ENCODE peak calls at places on chromosomes 13 and 19, in eight cellular contexts. Y, X, B, E, F, N, K and O are unnamed samples.

GRCh38 chr19:11335449-11336146 is 3.9 kb downstream of the RAB3D start:
- DNase-seq in Y (no peak), X (no peak), B (no peak), E (no peak), F (no peak), N (no peak), K (no peak), O (no peak)

GRCh38 chr13:111256458-111256857 is 64.0 kb upstream of the TEX29 start:
- DNase-seq in Y (no peak), X (no peak), B (no peak), E (no peak), F (no peak), N (no peak), K (no peak), O (no peak)

GRCh38 chr19:33062902-33063301 is 1.8 kb downstream of the RHPN2 start:
- DNase-seq in Y (no peak), X (no peak), B (peak), E (no peak), F (no peak), N (no peak), K (no peak), O (no peak)

GRCh38 chr13:77326905-77327604 is at the start of gene MYCBP2:
- DNase-seq in Y (peak), X (peak), B (peak), E (peak), F (peak), N (peak), K (peak), O (peak)

GRCh38 chr13:107339209-107339608 is 771.3 kb upstream of the ARGLU1 start:
- DNase-seq in Y (no peak), X (no peak), B (peak), E (no peak), F (peak), N (no peak), K (no peak), O (no peak)

GRCh38 chr13:25727250-25727649 is 324.6 kb downstream of the SHISA2 start:
- DNase-seq in Y (no peak), X (no peak), B (no peak), E (no peak), F (no peak), N (peak), K (no peak), O (no peak)

GRCh38 chr19:40379446-40380198 is 10.4 kb downstream of the HIPK4 start:
- DNase-seq in Y (no peak), X (no peak), B (peak), E (no peak), F (no peak), N (no peak), K (no peak), O (no peak)

GRCh38 chr13:77185721-77186120 is 141.2 kb downstream of the MYCBP2 start:
- DNase-seq in Y (no peak), X (peak), B (no peak), E (no peak), F (peak), N (no peak), K (no peak), O (no peak)

GRCh38 chr19:58317481-58318072 is 9.2 kb upstream of the ZSCAN22 start:
- DNase-seq in Y (peak), X (no peak), B (no peak), E (no peak), F (peak), N (peak), K (peak), O (peak)

GRCh38 chr13:20824762-20825161 is 51.0 kb upstream of the EEF1AKMT1 start:
- DNase-seq in Y (no peak), X (no peak), B (no peak), E (no peak), F (no peak), N (peak), K (no peak), O (no peak)

GRCh38 chr13:99009987-99010551 is 32.2 kb upstream of the DOCK9 start:
- DNase-seq in Y (no peak), X (peak), B (no peak), E (no peak), F (no peak), N (no peak), K (no peak), O (no peak)

GRCh38 chr13:51619614-51620013 is 35.4 kb downstream of the WDFY2 start:
- DNase-seq in Y (peak), X (peak), B (no peak), E (no peak), F (no peak), N (no peak), K (peak), O (no peak)

GRCh38 chr13:42466609-42467008 is 107.3 kb upstream of the TNFSF11 start:
- DNase-seq in Y (no peak), X (no peak), B (no peak), E (no peak), F (no peak), N (no peak), K (no peak), O (no peak)

DNA sequence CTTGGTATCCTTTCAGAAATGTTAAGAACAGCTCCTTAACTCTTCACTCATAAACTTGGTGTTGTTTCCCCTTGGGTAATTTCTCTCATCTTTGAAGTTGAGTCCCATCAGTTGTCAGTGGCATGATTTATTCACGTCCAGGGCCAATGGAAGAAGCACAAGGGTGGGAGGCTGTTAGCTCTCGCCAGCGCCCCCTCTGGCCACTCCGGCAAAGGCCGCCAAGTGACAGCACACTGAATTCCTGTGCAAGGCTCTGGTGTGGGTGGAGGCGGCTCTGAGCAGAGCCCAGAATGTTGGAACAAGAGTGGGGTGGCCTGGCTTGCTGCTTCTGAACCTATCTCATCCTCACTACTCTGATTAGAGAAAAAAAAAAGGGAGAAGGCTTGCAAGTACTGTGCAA is 13.1 kb upstream of the MEDAG start:
- DNase-seq in Y (no peak), X (no peak), B (no peak), E (no peak), F (no peak), N (peak), K (peak), O (peak)
- TF ChIP-seq CTCF in Y (peak), X (peak), B (peak), E (peak), F (no peak), N (peak), K (peak), O (peak)

DNA sequence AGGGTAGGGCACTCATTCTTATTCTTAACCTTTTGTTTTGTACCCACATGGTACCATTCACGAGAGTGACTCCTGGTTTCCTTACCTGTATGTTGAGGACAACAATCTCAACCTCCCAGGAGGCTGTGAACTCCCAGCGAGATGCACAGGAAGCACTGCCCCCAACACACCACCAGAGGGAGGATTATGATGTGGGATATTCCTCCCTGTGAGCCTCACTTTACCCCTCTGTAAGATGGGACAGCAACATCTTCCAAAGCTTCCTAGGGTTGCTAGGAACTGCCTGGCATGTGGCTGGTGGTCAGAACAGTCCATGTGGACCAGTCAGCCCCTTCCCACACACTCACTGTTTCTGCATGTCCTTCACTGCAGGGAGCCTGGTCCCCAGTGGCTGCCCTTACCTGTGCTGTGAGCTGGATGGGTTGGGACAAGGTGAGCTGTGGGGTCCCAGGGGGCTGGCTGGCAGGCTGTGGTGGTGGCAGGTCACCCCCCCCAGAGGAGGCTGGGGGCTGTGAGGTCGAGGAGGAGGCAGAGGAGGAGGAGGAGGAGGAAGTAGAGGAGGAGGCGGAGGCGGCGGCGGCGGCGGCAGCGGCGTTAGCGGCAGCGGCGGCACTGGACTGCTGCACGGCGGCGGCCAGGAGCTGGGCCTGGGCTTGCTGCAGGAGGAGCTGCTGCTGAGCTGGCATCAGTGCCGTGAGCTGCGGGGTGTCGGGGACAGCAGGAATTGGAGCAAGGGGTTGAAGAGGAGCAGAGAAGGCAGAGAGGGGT is 15.8 kb downstream of the POU2F2 start:
- DNase-seq in Y (no peak), X (no peak), B (peak), E (no peak), F (no peak), N (no peak), K (no peak), O (no peak)
- TF ChIP-seq CTCF in Y (peak), X (peak), B (no peak), E (peak), F (no peak), N (no peak), K (no peak), O (no peak)

DNA sequence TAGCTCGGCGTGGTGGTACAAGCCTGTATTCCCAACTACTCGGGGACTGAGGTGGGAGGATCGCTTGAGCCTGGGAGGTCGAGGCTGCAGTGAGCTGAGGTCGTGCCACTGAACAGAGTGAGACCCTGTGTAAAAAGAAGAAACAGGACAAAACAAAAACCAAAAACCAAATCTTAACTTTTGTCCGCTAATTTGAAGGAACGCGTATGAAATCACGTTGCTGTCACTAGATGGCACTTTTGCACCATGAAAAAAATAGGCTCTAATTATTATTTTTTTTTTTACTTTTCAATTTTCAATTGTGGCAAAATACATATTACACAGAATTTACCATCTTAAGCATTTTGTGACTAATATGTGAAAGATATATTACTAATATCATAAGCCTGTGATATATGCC is 17.6 kb upstream of the ZNF835 start:
- DNase-seq in Y (no peak), X (no peak), B (no peak), E (no peak), F (no peak), N (no peak), K (peak), O (no peak)
- TF ChIP-seq CTCF in Y (no peak), X (no peak), B (no peak), E (no peak), F (no peak), N (no peak), K (no peak), O (no peak)

DNA sequence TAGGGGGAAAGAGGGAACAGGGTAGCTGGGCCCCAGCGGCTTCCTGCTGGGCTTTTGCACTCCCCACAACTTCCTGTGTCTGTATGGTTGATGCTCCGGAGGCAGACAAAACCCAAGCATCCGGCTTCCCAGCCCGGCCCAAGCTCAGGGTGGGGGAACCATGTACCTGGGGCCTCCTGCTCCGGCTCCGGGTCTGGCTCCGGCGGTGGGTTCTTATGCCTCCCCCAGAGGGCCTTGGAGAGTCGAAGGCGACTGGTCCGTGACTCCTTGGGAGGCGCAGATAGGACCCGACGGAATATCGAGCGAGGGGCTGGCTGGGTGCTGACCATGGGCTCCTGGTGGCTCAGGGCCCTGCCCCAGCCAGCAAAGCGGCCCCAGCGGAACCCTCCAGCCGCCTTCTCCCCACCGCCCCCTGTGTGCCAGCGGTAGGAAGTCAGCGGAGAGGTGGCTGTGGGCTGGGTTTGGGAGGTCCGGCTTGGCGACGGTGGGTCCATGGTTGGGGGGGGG is 426 bp downstream of the RASAL3 start:
- DNase-seq in Y (no peak), X (no peak), B (no peak), E (peak), F (no peak), N (no peak), K (no peak), O (no peak)
- TF ChIP-seq CTCF in Y (no peak), X (no peak), B (no peak), E (peak), F (no peak), N (no peak), K (no peak), O (no peak)